ENCODE peak calls at places on chromosomes 13 and 19, in seven cellular contexts. M is substantia nigra, E is caudate nucleus, W is psoas muscle, H is heart left ventricle, Z is SK-N-SH, T is brain microvascular endothelial cell. U is an unnamed sample.

GRCh38 chr13:75258159-75258782 is 223.7 kb downstream of the TBC1D4 start:
- DNase-seq in H (no peak), T (no peak), M (no peak), W (no peak), Z (peak), E (no peak), U (no peak)

GRCh38 chr13:29743229-29743786 is 107.1 kb downstream of the UBL3 start:
- DNase-seq in Z (peak), M (no peak), T (no peak), W (peak), H (no peak), E (no peak), U (peak)

GRCh38 chr13:109568273-109568900 is 218.0 kb downstream of the IRS2 start:
- DNase-seq in W (no peak), H (no peak), M (no peak), T (no peak), E (no peak), Z (peak), U (no peak)

GRCh38 chr13:74816737-74817136 is 665.2 kb downstream of the TBC1D4 start:
- DNase-seq in T (no peak), H (no peak), M (no peak), Z (no peak), E (no peak), W (no peak), U (no peak)

GRCh38 chr19:3176715-3177501 is 1.7 kb upstream of the S1PR4 start:
- DNase-seq in E (no peak), H (no peak), T (no peak), W (no peak), Z (no peak), M (no peak), U (no peak)

GRCh38 chr13:100434010-100434763 is 154.4 kb downstream of the GGACT start:
- DNase-seq in W (no peak), H (no peak), T (peak), E (no peak), M (no peak), Z (no peak), U (no peak)

GRCh38 chr19:19488875-19489690 is 26.3 kb downstream of the TSSK6 start:
- DNase-seq in H (peak), T (peak), W (peak), M (no peak), E (peak), Z (peak), U (peak)

GRCh38 chr13:72204291-72204690 is 337.3 kb upstream of the DACH1 start:
- DNase-seq in Z (no peak), E (no peak), H (no peak), T (peak), M (no peak), W (no peak), U (no peak)

GRCh38 chr19:54364775-54365257 is at the start of gene LAIR1:
- DNase-seq in M (no peak), W (peak), T (no peak), H (peak), E (no peak), Z (no peak), U (no peak)

GRCh38 chr19:4144666-4145261 is 8.7 kb upstream of the CREB3L3 start:
- DNase-seq in Z (peak), E (no peak), M (no peak), W (no peak), T (no peak), H (no peak), U (no peak)

GRCh38 chr19:48051345-48052033 is 7.6 kb upstream of the CABP5 start:
- DNase-seq in E (no peak), H (no peak), T (no peak), W (no peak), Z (no peak), M (no peak), U (no peak)

GRCh38 chr19:30314805-30315155 is 57.4 kb upstream of the ZNF536 start:
- DNase-seq in H (no peak), M (no peak), Z (no peak), W (no peak), T (no peak), E (no peak), U (no peak)

GRCh38 chr19:55423225-55423967 is 15.8 kb upstream of the UBE2S start:
- DNase-seq in T (no peak), E (no peak), H (no peak), Z (no peak), W (no peak), M (no peak), U (no peak)

GRCh38 chr19:55441692-55442321 is 1.3 kb downstream of the SHISA7 start:
- DNase-seq in H (no peak), Z (no peak), T (no peak), E (no peak), W (no peak), M (no peak), U (no peak)

GRCh38 chr13:110274687-110275086 is 32.3 kb downstream of the COL4A1 start:
- DNase-seq in Z (no peak), W (no peak), E (no peak), T (no peak), M (no peak), H (peak), U (no peak)

GRCh38 chr13:104477256-104477655 is 1411.0 kb upstream of the SLC10A2 start:
- DNase-seq in W (no peak), M (no peak), Z (no peak), E (no peak), T (peak), H (no peak), U (no peak)

GRCh38 chr13:50484472-50485113 is 358.9 kb downstream of the DLEU7 start:
- DNase-seq in E (peak), W (no peak), Z (no peak), H (no peak), M (no peak), T (peak), U (no peak)

GRCh38 chr19:49333426-49334288 is 1.5 kb upstream of the CD37 start:
- DNase-seq in T (no peak), E (no peak), W (no peak), H (peak), M (no peak), Z (no peak), U (no peak)

GRCh38 chr13:97313481-97313880 is 91.3 kb downstream of the MBNL2 start:
- DNase-seq in T (no peak), E (no peak), Z (no peak), H (no peak), W (no peak), M (no peak), U (no peak)

GRCh38 chr19:21691656-21692055 is 75.7 kb downstream of the ZNF100 start:
- DNase-seq in H (no peak), E (no peak), Z (no peak), W (no peak), T (no peak), M (no peak), U (peak)

GRCh38 chr19:21697698-21698097 is 69.7 kb downstream of the ZNF100 start:
- DNase-seq in H (no peak), Z (no peak), E (no peak), T (no peak), W (no peak), M (no peak), U (no peak)

GRCh38 chr19:21694171-21694906 is 73.0 kb downstream of the ZNF100 start:
- DNase-seq in T (no peak), W (no peak), Z (no peak), E (no peak), H (no peak), M (no peak), U (peak)

GRCh38 chr19:21697171-21697570 is 70.2 kb downstream of the ZNF100 start:
- DNase-seq in T (no peak), H (no peak), M (no peak), E (no peak), W (no peak), Z (peak), U (peak)

GRCh38 chr19:21693399-21693798 is 74.0 kb downstream of the ZNF100 start:
- DNase-seq in M (no peak), W (no peak), H (no peak), T (no peak), Z (no peak), E (no peak), U (no peak)
- H3K27ac ChIP-seq in M (no peak), W (no peak), H (no peak), T (no peak), Z (no peak), E (no peak), U (no peak)

GRCh38 chr19:45798995-45799517 is 6.4 kb upstream of the DMWD start:
- DNase-seq in M (no peak), E (peak), H (peak), T (peak), Z (peak), W (peak), U (peak)
- H3K27ac ChIP-seq in M (no peak), E (no peak), H (no peak), T (no peak), Z (peak), W (peak), U (no peak)

DNA sequence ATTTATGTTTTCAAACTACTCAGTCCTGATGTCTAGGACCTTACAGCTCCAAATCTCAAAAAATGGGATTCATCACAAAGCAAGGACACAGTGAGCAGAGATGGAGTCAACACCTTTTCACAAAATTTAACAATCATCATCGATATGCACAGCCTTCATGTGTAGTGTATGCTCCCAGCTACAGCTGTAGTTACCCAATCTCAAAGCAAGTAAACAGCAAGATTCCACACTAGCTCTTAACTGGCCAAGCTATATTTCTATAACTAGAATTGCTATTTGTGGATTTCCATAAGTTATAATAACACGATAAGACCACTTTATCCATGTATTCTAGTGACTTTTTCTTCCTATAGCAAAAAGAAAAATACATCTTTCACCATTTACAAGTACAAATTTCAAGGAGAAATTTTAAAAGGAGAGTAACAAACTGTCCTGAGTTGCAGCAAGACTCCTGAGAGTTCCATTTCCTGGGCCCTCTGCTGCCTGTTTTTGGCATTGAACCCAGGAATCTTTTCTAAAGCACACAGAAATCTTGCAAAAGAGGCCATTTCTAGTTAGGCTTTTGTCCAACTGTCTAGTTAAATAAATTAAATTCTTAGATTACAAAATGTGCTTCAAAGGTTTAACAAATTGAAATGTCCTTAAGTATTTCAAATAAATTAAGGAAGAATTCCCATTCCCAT is 460.6 kb downstream of the FGF14 start:
- DNase-seq in W (no peak), M (no peak), H (no peak), E (no peak), T (peak), Z (peak), U (no peak)
- H3K27ac ChIP-seq in W (no peak), M (no peak), H (no peak), E (no peak), T (no peak), Z (no peak), U (no peak)

GRCh38 chr19:7620442-7621412 is 8.6 kb downstream of the XAB2 start:
- DNase-seq in H (no peak), M (no peak), T (no peak), E (no peak), Z (no peak), W (no peak), U (no peak)
- H3K27ac ChIP-seq in H (no peak), M (no peak), T (no peak), E (no peak), Z (no peak), W (no peak), U (no peak)

GRCh38 chr13:44818016-44818415 is 171.3 kb downstream of the NUFIP1 start:
- DNase-seq in T (no peak), M (no peak), H (no peak), E (no peak), W (no peak), Z (no peak), U (no peak)
- H3K27ac ChIP-seq in T (no peak), M (no peak), H (no peak), E (no peak), W (no peak), Z (no peak), U (no peak)

DNA sequence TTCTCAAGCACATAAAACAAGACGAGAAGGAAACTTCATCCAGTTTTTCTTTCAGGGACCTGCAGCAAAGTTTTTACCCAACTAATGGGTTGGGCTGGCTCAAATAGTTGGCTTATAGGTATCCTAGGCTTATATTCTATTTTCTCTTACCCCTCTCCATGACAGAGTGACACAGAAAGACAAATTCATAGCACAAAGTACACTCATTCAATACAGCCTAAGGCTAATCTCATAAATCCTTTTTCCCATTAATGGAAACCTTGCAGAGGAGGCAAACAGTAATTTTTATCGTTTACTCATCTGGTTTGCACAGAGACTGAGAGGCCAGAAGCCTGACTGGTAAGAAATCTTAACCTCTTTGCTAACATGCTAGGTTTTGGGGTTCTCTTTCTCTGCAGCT is 1589.9 kb downstream of the SLITRK1 start:
- DNase-seq in T (no peak), E (no peak), M (no peak), Z (no peak), H (no peak), W (no peak), U (no peak)
- H3K27ac ChIP-seq in T (no peak), E (no peak), M (no peak), Z (no peak), H (no peak), W (no peak), U (no peak)

DNA sequence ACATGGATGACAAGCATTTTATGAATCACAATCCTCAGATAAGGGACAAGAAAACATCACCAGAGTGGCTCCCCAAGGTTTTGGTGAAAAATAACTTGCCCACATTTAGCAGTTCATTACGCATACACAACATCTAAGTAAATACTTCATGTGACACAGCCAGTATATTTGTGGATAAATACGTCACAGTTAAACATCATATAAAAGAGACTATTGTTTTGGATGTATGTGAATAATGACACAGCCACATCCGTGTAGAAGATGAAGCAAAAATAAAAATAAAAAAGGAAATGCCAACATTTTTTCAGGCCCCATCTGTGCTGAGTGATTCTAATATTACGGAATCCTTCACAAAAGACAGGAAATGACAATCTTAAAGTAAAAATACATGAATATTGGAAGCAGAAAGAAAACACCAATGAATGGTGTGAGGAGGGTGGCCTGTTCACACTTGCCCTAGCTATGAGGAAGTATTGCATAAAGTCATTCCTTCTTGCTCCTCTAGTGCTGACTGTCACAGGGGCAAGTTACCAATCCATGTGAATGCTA is 457.1 kb downstream of the KLF12 start:
- DNase-seq in Z (no peak), T (peak), E (no peak), W (no peak), M (no peak), H (no peak), U (no peak)
- H3K27ac ChIP-seq in Z (peak), T (peak), E (no peak), W (no peak), M (no peak), H (no peak), U (no peak)

DNA sequence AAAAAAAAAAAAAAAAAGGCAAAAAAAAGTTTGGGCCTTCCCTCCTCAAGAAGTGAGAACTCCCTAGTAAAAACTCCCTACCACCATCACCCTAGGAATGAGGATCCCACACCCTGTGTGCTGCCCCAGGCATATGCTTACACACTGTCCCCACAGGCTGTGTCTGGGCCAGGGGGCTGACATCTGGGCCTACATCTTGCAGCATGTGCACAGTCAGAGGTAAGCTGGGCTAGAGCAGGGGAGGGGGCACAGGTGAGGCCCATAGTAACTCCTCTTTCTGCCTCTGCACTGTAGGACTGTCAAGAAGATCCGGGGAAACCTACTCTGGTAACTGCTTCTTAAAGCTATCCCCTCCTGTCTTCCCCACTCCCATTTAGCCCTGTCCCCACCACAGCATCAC is 1.0 kb downstream of the HAUS5 start:
- DNase-seq in W (no peak), Z (peak), T (no peak), H (no peak), M (no peak), E (no peak), U (no peak)
- H3K27ac ChIP-seq in W (no peak), Z (no peak), T (no peak), H (no peak), M (no peak), E (no peak), U (no peak)